ENCODE peak calls at places on chromosomes 1 and 21, in eight cellular contexts. R, F, U, O, N, W, J and C are unnamed samples. For H3K36me3, the result is how much of the 10 kb centered on the place peaks cover.

GRCh38 chr1:145898756-145899155 is 11.1 kb downstream of the ITGA10 start:
- DNase-seq in R (no peak), F (no peak), U (no peak), O (no peak), N (no peak), W (no peak), J (no peak), C (no peak)

GRCh38 chr1:154849645-154850131 is 20.4 kb downstream of the KCNN3 start:
- DNase-seq in R (no peak), F (no peak), U (no peak), O (no peak), N (no peak), W (no peak), J (no peak), C (no peak)

GRCh38 chr1:165841582-165842362 is 14.4 kb downstream of the UCK2 start:
- DNase-seq in R (no peak), F (no peak), U (peak), O (no peak), N (no peak), W (no peak), J (no peak), C (no peak)

GRCh38 chr1:219159946-219160645 is 13.6 kb upstream of the LYPLAL1 start:
- DNase-seq in R (no peak), F (no peak), U (no peak), O (no peak), N (no peak), W (no peak), J (no peak), C (no peak)

GRCh38 chr1:162892916-162893714 is 32.1 kb upstream of the CCDC190 start:
- DNase-seq in R (no peak), F (no peak), U (peak), O (no peak), N (no peak), W (no peak), J (no peak), C (no peak)

GRCh38 chr1:156622581-156623297 is 3.5 kb downstream of the HAPLN2 start:
- DNase-seq in R (no peak), F (no peak), U (no peak), O (no peak), N (no peak), W (no peak), J (no peak), C (no peak)

GRCh38 chr1:48530727-48531351 is 58.8 kb upstream of the SPATA6 start:
- DNase-seq in R (no peak), F (peak), U (peak), O (no peak), N (no peak), W (peak), J (peak), C (peak)

GRCh38 chr1:110542730-110543129 is 23.8 kb upstream of the KCNA10 start:
- DNase-seq in R (no peak), F (no peak), U (no peak), O (no peak), N (no peak), W (no peak), J (no peak), C (no peak)

GRCh38 chr1:221543529-221544120 is 198.3 kb downstream of the DUSP10 start:
- DNase-seq in R (no peak), F (no peak), U (no peak), O (no peak), N (no peak), W (no peak), J (no peak), C (no peak)

GRCh38 chr1:184210048-184210447 is 158.5 kb downstream of the TSEN15 start:
- DNase-seq in R (no peak), F (no peak), U (no peak), O (no peak), N (peak), W (no peak), J (peak), C (no peak)

GRCh38 chr1:228336308-228337030 is 70.2 kb downstream of the TRIM11 start:
- DNase-seq in R (no peak), F (peak), U (no peak), O (peak), N (peak), W (no peak), J (peak), C (no peak)

GRCh38 chr1:41891403-41891896 is 27.3 kb downstream of the HIVEP3 start:
- DNase-seq in R (no peak), F (no peak), U (peak), O (no peak), N (no peak), W (peak), J (peak), C (no peak)

GRCh38 chr1:9385801-9386573 is 93.3 kb downstream of the SPSB1 start:
- DNase-seq in R (no peak), F (no peak), U (no peak), O (no peak), N (no peak), W (no peak), J (no peak), C (no peak)

GRCh38 chr1:28509705-28510349 is 4.0 kb downstream of the RCC1 start:
- DNase-seq in R (no peak), F (no peak), U (no peak), O (no peak), N (no peak), W (no peak), J (peak), C (no peak)

GRCh38 chr1:87787551-87787950 is 458.9 kb downstream of the LMO4 start:
- DNase-seq in R (no peak), F (no peak), U (peak), O (no peak), N (no peak), W (no peak), J (no peak), C (no peak)

GRCh38 chr21:46369520-46370235 is 45.7 kb downstream of the PCNT start:
- DNase-seq in R (no peak), F (no peak), U (no peak), O (no peak), N (no peak), W (no peak), J (no peak), C (no peak)

GRCh38 chr21:36005018-36005417 is 55.3 kb downstream of the SETD4 start:
- DNase-seq in R (no peak), F (no peak), U (no peak), O (no peak), N (peak), W (no peak), J (peak), C (no peak)

GRCh38 chr21:44285547-44285992 is at the start of gene AIRE:
- DNase-seq in R (no peak), F (no peak), U (no peak), O (peak), N (no peak), W (no peak), J (no peak), C (no peak)

GRCh38 chr1:108570128-108570527 is 10.2 kb downstream of the EEIG2 start:
- DNase-seq in R (no peak), F (no peak), U (peak), O (no peak), N (no peak), W (no peak), J (no peak), C (no peak)

GRCh38 chr1:181485276-181486097 is 2.2 kb downstream of the CACNA1E start:
- DNase-seq in R (no peak), F (no peak), U (no peak), O (no peak), N (no peak), W (no peak), J (peak), C (no peak)

GRCh38 chr1:46133181-46133658 is 791 bp upstream of the PIK3R3 start:
- DNase-seq in R (no peak), F (no peak), U (no peak), O (no peak), N (no peak), W (no peak), J (no peak), C (no peak)

GRCh38 chr1:160093624-160094290 is 4.7 kb downstream of the IGSF8 start:
- DNase-seq in R (no peak), F (no peak), U (no peak), O (no peak), N (no peak), W (no peak), J (no peak), C (no peak)

GRCh38 chr1:244011251-244011650 is 39.8 kb upstream of the ZBTB18 start:
- DNase-seq in R (no peak), F (no peak), U (no peak), O (no peak), N (no peak), W (no peak), J (no peak), C (no peak)

GRCh38 chr21:17819878-17820232 is 699 bp upstream of the C21orf91 start:
- DNase-seq in R (no peak), F (no peak), U (peak), O (no peak), N (no peak), W (no peak), J (no peak), C (no peak)

GRCh38 chr1:232223309-232223708 is 406.6 kb downstream of the SIPA1L2 start:
- DNase-seq in R (no peak), F (no peak), U (no peak), O (no peak), N (no peak), W (no peak), J (no peak), C (no peak)

GRCh38 chr1:178513278-178513983 is 522 bp downstream of the TEX35 start:
- DNase-seq in R (no peak), F (peak), U (no peak), O (peak), N (peak), W (peak), J (no peak), C (no peak)

GRCh38 chr1:12204754-12205658 is 24.8 kb upstream of the VPS13D start:
- DNase-seq in R (no peak), F (no peak), U (no peak), O (no peak), N (no peak), W (no peak), J (no peak), C (no peak)

GRCh38 chr1:184889183-184889582 is 85.1 kb downstream of the NIBAN1 start:
- DNase-seq in R (no peak), F (no peak), U (no peak), O (no peak), N (no peak), W (no peak), J (no peak), C (no peak)

GRCh38 chr1:224406216-224406615 is 28.4 kb downstream of the WDR26 start:
- DNase-seq in R (no peak), F (no peak), U (no peak), O (no peak), N (no peak), W (no peak), J (no peak), C (no peak)

GRCh38 chr1:62613325-62613727 is 16.0 kb downstream of the ANGPTL3 start:
- DNase-seq in R (no peak), F (no peak), U (no peak), O (no peak), N (no peak), W (no peak), J (no peak), C (no peak)

GRCh38 chr1:24957016-24957807 is 27.1 kb upstream of the RUNX3 start:
- DNase-seq in R (no peak), F (no peak), U (no peak), O (no peak), N (peak), W (no peak), J (no peak), C (no peak)

GRCh38 chr21:36166705-36167104 is 10.1 kb downstream of the DOP1B start:
- DNase-seq in R (no peak), F (no peak), U (no peak), O (no peak), N (no peak), W (no peak), J (no peak), C (peak)

GRCh38 chr1:22500476-22500875 is 48.8 kb downstream of the ZBTB40 start:
- DNase-seq in R (no peak), F (peak), U (no peak), O (no peak), N (no peak), W (peak), J (peak), C (no peak)

GRCh38 chr1:143698016-143698415 is 273.8 kb downstream of the FAM72C start:
- DNase-seq in R (no peak), F (no peak), U (peak), O (no peak), N (no peak), W (peak), J (peak), C (no peak)

GRCh38 chr1:209389258-209389657 is 194.3 kb upstream of the CAMK1G start:
- DNase-seq in R (no peak), F (no peak), U (no peak), O (no peak), N (no peak), W (no peak), J (no peak), C (no peak)

GRCh38 chr1:27402349-27402754 is 9.9 kb downstream of the GPR3 start:
- DNase-seq in R (no peak), F (peak), U (peak), O (peak), N (peak), W (peak), J (peak), C (peak)
- TF ChIP-seq CTCF in R (peak), F (no peak), U (peak), O (peak), N (peak), W (no peak), J (peak), C (peak)

GRCh38 chr1:177170756-177171535 is at the start of gene BRINP2:
- DNase-seq in R (no peak), F (peak), U (no peak), O (peak), N (no peak), W (peak), J (peak), C (peak)
- TF ChIP-seq POLR2A in R (no peak), F (no peak), U (no peak), O (no peak), N (no peak), W (no peak), J (no peak), C (no peak)

DNA sequence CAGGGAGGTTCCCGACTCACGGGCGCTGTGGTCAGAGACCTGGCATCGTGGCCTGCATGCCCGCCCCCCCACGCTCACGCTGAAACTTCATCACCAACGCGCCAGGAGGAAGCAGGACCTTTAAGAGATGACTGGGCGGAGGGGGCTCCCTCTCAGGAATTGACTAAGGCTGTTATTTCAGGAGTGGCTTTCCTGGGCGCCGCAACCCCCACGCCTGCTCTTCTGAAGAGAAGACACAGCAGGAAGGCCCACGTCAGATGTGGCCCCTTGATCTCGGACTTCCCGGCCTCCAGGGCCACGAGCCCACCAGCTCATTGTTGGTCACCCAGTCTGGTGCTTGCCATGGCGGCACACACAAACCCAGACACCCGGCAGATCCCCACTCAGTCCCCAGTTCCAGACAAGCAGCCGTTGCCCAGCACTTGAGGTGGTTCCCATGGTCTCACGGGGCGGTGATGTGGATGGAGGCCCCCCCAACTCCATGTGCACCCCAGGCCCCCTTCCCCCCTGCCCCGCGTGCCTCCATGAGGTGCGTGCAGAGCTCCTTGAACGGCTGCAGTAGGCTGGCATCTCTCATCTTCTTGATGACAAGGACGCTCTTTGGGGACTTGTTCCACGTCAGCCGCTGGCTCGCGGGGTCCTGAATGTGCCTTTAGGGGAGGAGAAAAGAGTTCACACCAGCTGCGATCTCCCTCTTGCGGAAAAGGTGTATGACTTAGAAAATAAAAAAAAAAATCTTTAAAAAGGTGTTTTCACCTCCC is 21.4 kb downstream of the NADK start:
- DNase-seq in R (no peak), F (no peak), U (no peak), O (no peak), N (no peak), W (no peak), J (no peak), C (no peak)
- H3K36me3 ChIP-seq in R (half or more), F (under half), U (under half), O (half or more), N (half or more), W (half or more), J (under half), C (under half)

DNA sequence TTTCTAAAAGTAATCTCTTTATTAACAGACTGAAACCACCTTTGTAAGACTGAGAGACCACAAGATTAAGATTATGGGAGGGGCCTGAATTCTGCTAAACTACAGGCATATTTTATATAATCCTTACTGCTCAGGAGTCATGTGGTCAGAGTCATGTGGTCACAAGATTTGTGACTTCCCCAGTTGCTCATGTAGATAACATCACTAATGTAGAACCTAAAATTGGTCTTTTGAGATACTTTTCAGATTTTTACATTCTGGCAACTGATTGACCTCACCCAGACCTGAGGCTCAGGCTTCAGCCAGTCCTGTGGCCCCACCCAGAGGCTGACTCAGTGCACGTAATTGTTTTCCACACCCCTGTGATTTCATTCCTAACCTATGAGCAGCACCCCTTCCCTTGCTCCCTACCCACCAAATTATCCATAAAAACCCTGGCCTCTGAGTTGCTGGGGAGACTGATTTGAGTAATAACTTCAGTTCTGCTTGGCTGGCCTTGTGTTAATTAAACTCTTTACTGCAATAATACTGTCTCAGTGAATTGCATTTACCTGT is 41.8 kb upstream of the ZNF326 start:
- DNase-seq in R (no peak), F (no peak), U (peak), O (no peak), N (no peak), W (peak), J (peak), C (no peak)
- TF ChIP-seq CTCF in R (no peak), F (no peak), U (peak), O (peak), N (no peak), W (no peak), J (no peak), C (no peak)

GRCh38 chr1:234612352-234613127 is 2.6 kb upstream of the IRF2BP2 start:
- DNase-seq in R (peak), F (peak), U (peak), O (peak), N (peak), W (peak), J (peak), C (peak)
- TF ChIP-seq POLR2A in R (peak), F (peak), U (no peak), O (no peak), N (peak), W (no peak), J (peak), C (peak)

GRCh38 chr1:13783551-13783950 is 83.6 kb downstream of the PRDM2 start:
- DNase-seq in R (no peak), F (no peak), U (no peak), O (no peak), N (no peak), W (no peak), J (no peak), C (no peak)
- H3K36me3 ChIP-seq in R (half or more), F (under half), U (under half), O (half or more), N (under half), W (under half), J (under half), C (under half)